ENCODE peak calls at places on chromosome 12, in nine cellular contexts. C is CD4-positive, alpha-beta T cell; X is CD8-positive, alpha-beta T cell; Y is mucosa of gallbladder; S is midbrain; O is EL; T is suprapubic skin; N is NCI-H748 treated with DMSO at 0.1 percent for 48 hours; K is activated CD8-positive, alpha-beta T cell treated with anti-CD3 and anti-CD28 coated beads, Interleukin-2, amount 10 ng/mL, durations not matched to agents 7 days and 5 days. G is an unnamed sample.

GRCh38 chr12:109604902-109605536 is 31.4 kb downstream of the MVK start:
- DNase-seq in C (no peak), X (no peak), Y (no peak), S (no peak), O (no peak), T (no peak), N (no peak), K (no peak), G (no peak)

GRCh38 chr12:117502633-117503032 is 141.2 kb upstream of the NOS1 start:
- DNase-seq in C (no peak), X (no peak), Y (no peak), S (peak; percentile 8), O (no peak), T (no peak), N (no peak), K (no peak), G (no peak)

GRCh38 chr12:118922405-118922804 is 58.9 kb upstream of the SRRM4 start:
- DNase-seq in C (no peak), X (no peak), Y (no peak), S (no peak), O (no peak), T (no peak), N (no peak), K (no peak), G (no peak)

GRCh38 chr12:62764251-62764650 is 170.7 kb downstream of the PPM1H start:
- DNase-seq in C (no peak), X (no peak), Y (no peak), S (no peak), O (no peak), T (no peak), N (no peak), K (no peak), G (no peak)

GRCh38 chr12:123069436-123070266 is 81.2 kb downstream of the PITPNM2 start:
- DNase-seq in C (no peak), X (no peak), Y (no peak), S (no peak), O (no peak), T (no peak), N (no peak), K (no peak), G (no peak)

GRCh38 chr12:50740307-50740706 is 23.6 kb upstream of the ATF1 start:
- DNase-seq in C (no peak), X (no peak), Y (no peak), S (no peak), O (peak; percentile 32), T (no peak), N (no peak), K (no peak), G (no peak)

GRCh38 chr12:46998811-46999368 is 80.5 kb upstream of the PCED1B start:
- DNase-seq in C (no peak), X (no peak), Y (no peak), S (no peak), O (peak; percentile 78), T (no peak), N (no peak), K (no peak), G (no peak)

GRCh38 chr12:24948452-24948815 is 467 bp downstream of the BCAT1 start:
- DNase-seq in C (no peak), X (no peak), Y (no peak), S (no peak), O (peak; percentile 55), T (no peak), N (no peak), K (peak; percentile 50), G (no peak)

GRCh38 chr12:75836533-75836932 is 195.0 kb downstream of the PHLDA1 start:
- DNase-seq in C (no peak), X (no peak), Y (no peak), S (no peak), O (no peak), T (no peak), N (no peak), K (no peak), G (no peak)

GRCh38 chr12:52211716-52212585 is 20.1 kb upstream of the KRT80 start:
- DNase-seq in C (no peak), X (no peak), Y (no peak), S (no peak), O (no peak), T (peak; percentile 60), N (no peak), K (no peak), G (peak; percentile 64)

GRCh38 chr12:12272869-12273268 is 6.0 kb upstream of the LRP6 start:
- DNase-seq in C (no peak), X (no peak), Y (no peak), S (no peak), O (peak; percentile 61), T (no peak), N (no peak), K (no peak), G (no peak)

GRCh38 chr12:50302686-50303085 is 19.4 kb upstream of the LIMA1 start:
- DNase-seq in C (no peak), X (no peak), Y (no peak), S (no peak), O (peak; percentile 87), T (no peak), N (no peak), K (no peak), G (no peak)

GRCh38 chr12:118098911-118099671 is 4.7 kb downstream of the VSIG10 start:
- DNase-seq in C (no peak), X (no peak), Y (no peak), S (no peak), O (no peak), T (no peak), N (peak; percentile 82), K (no peak), G (no peak)

GRCh38 chr12:31506907-31507306 is 84.0 kb downstream of the DENND5B start:
- DNase-seq in C (no peak), X (no peak), Y (no peak), S (no peak), O (peak; percentile 67), T (no peak), N (no peak), K (no peak), G (no peak)

GRCh38 chr12:19764408-19764807 is 325.1 kb downstream of the AEBP2 start:
- DNase-seq in C (no peak), X (no peak), Y (no peak), S (no peak), O (peak; percentile 13), T (no peak), N (no peak), K (no peak), G (no peak)

GRCh38 chr12:27966870-27967269 is 5.7 kb downstream of the PTHLH start:
- DNase-seq in C (no peak), X (no peak), Y (no peak), S (no peak), O (peak; percentile 97), T (no peak), N (no peak), K (no peak), G (no peak)

GRCh38 chr12:26488339-26488738 is 293.0 kb downstream of the SSPN start:
- DNase-seq in C (no peak), X (no peak), Y (no peak), S (no peak), O (no peak), T (no peak), N (no peak), K (no peak), G (no peak)

GRCh38 chr12:20946732-20947131 is 136.2 kb downstream of the SLCO1B3 start:
- DNase-seq in C (no peak), X (no peak), Y (peak; percentile 20), S (no peak), O (peak; percentile 20), T (no peak), N (no peak), K (peak; percentile 27), G (no peak)

GRCh38 chr12:92403210-92404175 is 257.8 kb upstream of the BTG1 start:
- DNase-seq in C (peak; percentile 53), X (peak; percentile 70), Y (no peak), S (no peak), O (no peak), T (no peak), N (no peak), K (peak; percentile 85), G (no peak)

GRCh38 chr12:62919827-62920226 is 15.1 kb downstream of the PPM1H start:
- DNase-seq in C (no peak), X (no peak), Y (peak; percentile 57), S (peak; percentile 68), O (peak; percentile 59), T (no peak), N (peak; percentile 73), K (no peak), G (no peak)

GRCh38 chr12:10612954-10613333 is 465 bp downstream of the MAGOHB start:
- DNase-seq in C (no peak), X (peak; percentile 15), Y (no peak), S (peak; percentile 62), O (no peak), T (no peak), N (peak; percentile 22), K (peak; percentile 28), G (no peak)

GRCh38 chr12:124898200-124898950 is 16.1 kb downstream of the UBC start:
- DNase-seq in C (peak; percentile 62), X (peak; percentile 79), Y (peak; percentile 73), S (peak; percentile 38), O (peak; percentile 49), T (no peak), N (no peak), K (peak; percentile 80), G (no peak)

GRCh38 chr12:27178251-27178650 is 65.8 kb upstream of the STK38L start:
- DNase-seq in C (no peak), X (no peak), Y (no peak), S (no peak), O (no peak), T (no peak), N (no peak), K (no peak), G (no peak)

GRCh38 chr12:3596703-3597472 is 105.9 kb downstream of the PRMT8 start:
- DNase-seq in C (no peak), X (no peak), Y (no peak), S (no peak), O (no peak), T (no peak), N (no peak), K (no peak), G (peak; percentile 51)

GRCh38 chr12:94644622-94645021 is 5.7 kb downstream of the TMCC3 start:
- DNase-seq in C (no peak), X (no peak), Y (no peak), S (peak; percentile 22), O (peak; percentile 76), T (no peak), N (no peak), K (no peak), G (no peak)

GRCh38 chr12:124345795-124346194 is 50.9 kb downstream of the RFLNA start:
- DNase-seq in C (no peak), X (no peak), Y (no peak), S (no peak), O (no peak), T (no peak), N (no peak), K (no peak), G (no peak)

G was measured in aorta.